ENCODE peak calls at places on chromosomes 12 and 14, in six cellular contexts. A is GM04504; T is GM12865; J is HFFc6; N is ACHN; E is stimulated activated CD8-positive, alpha-beta memory T cell treated with anti-CD3 and anti-CD28 coated beads, Interleukin-4, amount 100 ng/mL, for 1 hour. L is an unnamed sample.

GRCh38 chr12:48750769-48751356 is 34.4 kb upstream of the CCNT1 start:
- DNase-seq in A (no peak), T (no peak), J (peak), N (no peak), E (no peak), L (no peak)

GRCh38 chr12:108911915-108912314 is 32.0 kb downstream of the DAO start:
- DNase-seq in A (no peak), T (no peak), J (no peak), N (no peak), E (no peak), L (no peak)

GRCh38 chr12:53586745-53587144 is 39.4 kb downstream of the ATF7 start:
- DNase-seq in A (no peak), T (peak), J (no peak), N (no peak), E (no peak), L (no peak)

GRCh38 chr12:109018276-109018675 is 2.6 kb downstream of the SVOP start:
- DNase-seq in A (no peak), T (no peak), J (no peak), N (no peak), E (no peak), L (no peak)

GRCh38 chr12:121079736-121080272 is 40.8 kb upstream of the OASL start:
- DNase-seq in A (no peak), T (no peak), J (no peak), N (no peak), E (no peak), L (no peak)

GRCh38 chr12:75631809-75632208 is 120.4 kb upstream of the KRR1 start:
- DNase-seq in A (no peak), T (no peak), J (no peak), N (no peak), E (no peak), L (no peak)

GRCh38 chr14:73731111-73731510 is 16.9 kb upstream of the PNMA1 start:
- DNase-seq in A (no peak), T (no peak), J (no peak), N (no peak), E (no peak), L (no peak)

GRCh38 chr12:8914716-8915526 is 612 bp downstream of the PHC1 start:
- DNase-seq in A (no peak), T (peak), J (peak), N (peak), E (peak), L (peak)

L was measured in HTR-8/SVneo.